ENCODE peak calls at places on chromosomes 7 and 10, in four cellular contexts. Y, J, X and G are unnamed samples. For H3K4me1, the result is how much of the 10 kb centered on the place peaks cover.

GRCh38 chr10:108249940-108250339 is 1085.4 kb upstream of the SORCS1 start:
- DNase-seq in Y (no peak), J (no peak), X (peak), G (no peak)

GRCh38 chr7:99042957-99043356 is 101.0 kb downstream of the SMURF1 start:
- DNase-seq in Y (no peak), J (no peak), X (no peak), G (no peak)

GRCh38 chr10:33743429-33743857 is 409.0 kb upstream of the NRP1 start:
- DNase-seq in Y (no peak), J (no peak), X (no peak), G (no peak)

GRCh38 chr10:86401588-86402282 is 35.1 kb upstream of the GRID1 start:
- DNase-seq in Y (no peak), J (peak), X (no peak), G (no peak)

GRCh38 chr10:124742418-124743187 is 1.6 kb downstream of the FAM53B start:
- DNase-seq in Y (no peak), J (no peak), X (peak), G (no peak)

GRCh38 chr7:131183611-131184119 is 144.0 kb upstream of the MKLN1 start:
- DNase-seq in Y (no peak), J (no peak), X (no peak), G (no peak)

GRCh38 chr10:33822774-33823173 is 488.3 kb upstream of the NRP1 start:
- DNase-seq in Y (no peak), J (no peak), X (no peak), G (no peak)

GRCh38 chr10:64682043-64682442 is 1160.8 kb downstream of the REEP3 start:
- DNase-seq in Y (no peak), J (no peak), X (peak), G (no peak)

GRCh38 chr7:84469034-84469433 is 274.4 kb upstream of the SEMA3A start:
- DNase-seq in Y (no peak), J (no peak), X (no peak), G (no peak)

GRCh38 chr7:137073571-137074325 is 205.3 kb downstream of the CHRM2 start:
- DNase-seq in Y (no peak), J (no peak), X (no peak), G (no peak)

GRCh38 chr10:12499066-12499465 is 149.7 kb downstream of the CAMK1D start:
- DNase-seq in Y (no peak), J (no peak), X (no peak), G (no peak)

GRCh38 chr10:84352251-84352842 is 24.0 kb downstream of the CCSER2 start:
- DNase-seq in Y (no peak), J (peak), X (peak), G (no peak)

GRCh38 chr10:121437596-121437995 is 160.6 kb downstream of the FGFR2 start:
- DNase-seq in Y (no peak), J (no peak), X (no peak), G (no peak)

GRCh38 chr7:90958669-90959068 is 305.6 kb upstream of the FZD1 start:
- DNase-seq in Y (no peak), J (no peak), X (no peak), G (no peak)

GRCh38 chr10:480498-480927 is 209.0 kb downstream of the DIP2C start:
- DNase-seq in Y (no peak), J (peak), X (no peak), G (no peak)

GRCh38 chr7:73700070-73700423 is 16.6 kb downstream of the BUD23 start:
- DNase-seq in Y (no peak), J (no peak), X (no peak), G (no peak)

GRCh38 chr7:73696372-73696771 is 13.0 kb downstream of the BUD23 start:
- DNase-seq in Y (no peak), J (no peak), X (no peak), G (no peak)

GRCh38 chr7:73699370-73700069 is 16.1 kb downstream of the BUD23 start:
- DNase-seq in Y (no peak), J (no peak), X (no peak), G (no peak)

GRCh38 chr7:73700581-73701134 is 17.3 kb downstream of the BUD23 start:
- DNase-seq in Y (no peak), J (no peak), X (no peak), G (no peak)

GRCh38 chr7:73698410-73698809 is 15.0 kb downstream of the BUD23 start:
- DNase-seq in Y (no peak), J (no peak), X (no peak), G (no peak)
- TF ChIP-seq POLR2A in Y (no peak), J (no peak), X (peak), G (no peak)

GRCh38 chr7:150451833-150452431 is 1.5 kb downstream of the GIMAP8 start:
- DNase-seq in Y (no peak), J (no peak), X (no peak), G (no peak)
- H3K4me3 ChIP-seq in Y (peak), J (peak), X (no peak), G (peak)

GRCh38 chr10:79084972-79085597 is 16.3 kb downstream of the ZMIZ1 start:
- DNase-seq in Y (no peak), J (no peak), X (no peak), G (no peak)
- H3K4me1 ChIP-seq in Y (half or more), J (half or more), X (half or more), G (half or more)

DNA sequence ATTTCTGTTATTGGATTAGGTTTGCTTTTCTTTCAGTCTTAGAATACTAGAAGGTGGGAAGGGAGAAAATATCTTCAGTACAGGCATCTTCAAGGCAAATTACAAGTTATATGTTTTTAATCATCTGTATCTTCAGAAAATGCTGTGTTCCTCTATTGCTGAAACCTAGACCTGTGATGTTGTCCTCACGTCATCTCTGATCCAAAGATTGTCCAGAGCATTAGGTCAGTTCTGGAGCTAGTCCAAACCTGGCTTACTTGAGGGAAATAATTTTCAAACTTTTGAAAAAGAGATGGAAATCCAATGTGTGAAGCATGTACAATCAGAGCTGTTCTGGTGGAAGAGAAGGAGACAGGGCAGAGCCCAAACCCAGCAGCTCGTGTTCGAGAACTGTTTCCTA is 217.3 kb downstream of the ZEB1 start:
- DNase-seq in Y (no peak), J (no peak), X (no peak), G (peak)
- TF ChIP-seq POLR2A in Y (no peak), J (no peak), X (no peak), G (no peak)

DNA sequence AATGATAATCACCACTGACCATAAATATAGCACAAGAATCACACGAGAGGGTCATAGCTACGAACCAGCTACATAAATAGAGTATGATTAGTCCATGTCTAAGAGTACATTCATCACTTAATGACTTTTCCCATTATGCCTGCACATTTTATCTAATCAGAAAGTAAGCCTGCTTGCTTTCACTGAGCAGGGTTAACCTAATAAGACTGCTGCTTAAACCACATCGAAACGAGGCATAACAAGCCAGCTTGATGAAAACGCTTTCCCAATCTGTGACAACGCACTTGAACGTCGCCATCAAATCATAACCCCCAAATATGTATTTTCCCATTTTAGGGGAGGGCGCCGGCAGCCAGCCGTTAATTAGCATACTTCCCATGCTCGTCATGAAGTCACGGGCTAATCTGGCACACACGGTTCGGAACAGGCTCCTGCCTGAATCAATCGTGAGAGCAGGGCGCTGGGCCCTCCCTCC is 71.5 kb downstream of the EBF3 start:
- DNase-seq in Y (no peak), J (no peak), X (no peak), G (no peak)
- H3K4me3 ChIP-seq in Y (no peak), J (no peak), X (no peak), G (no peak)

GRCh38 chr7:2819954-2820397 is 24.1 kb downstream of the GNA12 start:
- DNase-seq in Y (no peak), J (no peak), X (no peak), G (no peak)

GRCh38 chr7:2820508-2820934 is 23.6 kb downstream of the GNA12 start:
- DNase-seq in Y (no peak), J (peak), X (no peak), G (peak)

GRCh38 chr7:2818653-2819052 is 25.5 kb downstream of the GNA12 start:
- DNase-seq in Y (no peak), J (peak), X (no peak), G (no peak)

GRCh38 chr7:2817456-2817855 is 26.7 kb downstream of the GNA12 start:
- DNase-seq in Y (no peak), J (peak), X (no peak), G (no peak)

DNA sequence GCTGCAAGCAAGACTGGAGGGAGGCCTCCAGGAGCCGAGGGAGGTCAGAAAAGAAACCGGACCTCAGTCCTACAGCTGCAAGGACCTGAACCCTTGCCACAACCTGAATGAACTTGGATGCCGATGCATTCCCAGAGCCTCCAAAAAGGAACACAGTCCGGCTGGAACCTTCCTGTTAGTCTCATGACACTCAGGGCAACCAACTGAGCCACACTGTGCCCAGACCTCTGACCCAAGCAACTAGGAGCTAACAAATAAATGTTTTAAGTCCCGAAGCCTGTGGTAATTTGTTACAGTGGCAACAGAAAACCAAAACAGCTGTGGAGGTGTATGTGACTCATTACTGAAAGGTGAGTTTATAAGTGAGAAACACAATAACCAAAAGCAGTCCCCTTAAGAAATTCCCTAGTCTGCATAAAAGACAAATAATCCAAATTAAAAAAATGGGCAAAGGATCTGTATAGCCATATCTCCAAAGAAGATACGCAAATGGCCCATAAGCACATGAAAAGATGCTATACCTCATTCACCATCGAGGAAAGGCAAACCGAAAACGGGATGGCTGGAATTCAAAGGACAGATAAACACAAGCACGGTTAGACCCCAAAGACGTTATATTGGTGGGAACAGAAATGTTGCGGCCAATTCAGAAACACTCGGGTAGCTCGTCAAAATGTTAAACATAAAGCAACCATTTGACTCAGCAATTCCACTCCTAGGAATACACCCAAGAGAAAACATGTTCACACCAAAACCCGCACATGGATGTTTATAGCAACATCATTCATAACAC is 24.8 kb downstream of the GNA12 start:
- DNase-seq in Y (no peak), J (peak), X (no peak), G (no peak)
- H3K4me1 ChIP-seq in Y (under half), J (under half), X (under half), G (under half)

GRCh38 chr7:22433710-22434460 is 66.1 kb downstream of the STEAP1B start:
- DNase-seq in Y (no peak), J (no peak), X (peak), G (no peak)
- TF ChIP-seq POLR2A in Y (no peak), J (no peak), X (no peak), G (no peak)